ENCODE peak calls at places on chromosomes 11 and 22, in nine cellular contexts. M is K562, K is mammary epithelial cell, J is neural progenitor cell, X is MM.1S, Y is colonic mucosa, N is endodermal cell, G is H9, R is PC-3. V is an unnamed sample.

GRCh38 chr11:76604081-76604601 is 66.4 kb downstream of the LRRC32 start:
- DNase-seq in G (peak; percentile 20), J (no peak), R (no peak), K (no peak), X (no peak), N (peak; percentile 32), Y (peak; percentile 19), M (no peak), V (no peak)

GRCh38 chr11:14203392-14203791 is 155.6 kb downstream of the RRAS2 start:
- DNase-seq in Y (no peak), M (no peak), J (no peak), X (no peak), K (no peak), N (no peak), R (no peak), G (no peak), V (no peak)

GRCh38 chr11:68545796-68546195 is 85.2 kb downstream of the PPP6R3 start:
- DNase-seq in G (no peak), J (no peak), R (peak; percentile 60), K (peak; percentile 13), Y (no peak), M (no peak), X (no peak), N (no peak), V (no peak)

GRCh38 chr11:96863520-96863919 is 473.7 kb downstream of the JRKL start:
- DNase-seq in G (no peak), R (no peak), K (no peak), M (no peak), X (no peak), N (no peak), Y (no peak), J (no peak), V (no peak)

GRCh38 chr11:94322501-94322900 is 18.1 kb downstream of the IZUMO1R start:
- DNase-seq in M (no peak), R (no peak), Y (no peak), K (no peak), N (no peak), X (no peak), G (no peak), J (no peak), V (no peak)

GRCh38 chr22:44147821-44148574 is 32.7 kb upstream of the PARVG start:
- DNase-seq in N (peak; percentile 97), J (peak; percentile 66), Y (no peak), X (no peak), K (no peak), M (no peak), G (peak; percentile 94), R (no peak), V (peak; percentile 70)

GRCh38 chr22:50192825-50193204 is 7.1 kb downstream of the TRABD start:
- DNase-seq in M (no peak), N (no peak), J (no peak), Y (no peak), K (no peak), X (no peak), G (no peak), R (no peak), V (no peak)

GRCh38 chr11:125454047-125454446 is 42.0 kb downstream of the FEZ1 start:
- DNase-seq in G (no peak), R (no peak), N (peak; percentile 31), Y (no peak), J (no peak), K (no peak), X (no peak), M (peak; percentile 88), V (no peak)

GRCh38 chr22:30591191-30591587 is 521 bp downstream of the PES1 start:
- DNase-seq in N (no peak), K (no peak), G (no peak), R (no peak), Y (no peak), X (peak; percentile 10), M (no peak), J (no peak), V (peak; percentile 27)

GRCh38 chr11:13963169-13963948 is 836 bp downstream of the SPON1 start:
- DNase-seq in G (peak; percentile 49), R (no peak), N (peak; percentile 82), X (no peak), M (no peak), K (no peak), J (peak; percentile 66), Y (peak; percentile 64), V (peak; percentile 39)

GRCh38 chr11:99015634-99016454 is 4.9 kb upstream of the CNTN5 start:
- DNase-seq in X (peak; percentile 67), Y (no peak), K (peak; percentile 14), N (no peak), R (peak; percentile 74), G (no peak), M (peak; percentile 51), J (peak; percentile 67), V (peak; percentile 70)

GRCh38 chr11:106281455-106282173 is 204.2 kb downstream of the AASDHPPT start:
- DNase-seq in Y (no peak), K (peak; percentile 86), G (no peak), X (no peak), J (no peak), M (no peak), N (no peak), R (peak; percentile 98), V (peak; percentile 51)

GRCh38 chr11:130156108-130157022 is 3.2 kb upstream of the ST14 start:
- DNase-seq in G (no peak), R (peak; percentile 67), Y (peak; percentile 44), N (no peak), J (no peak), K (peak; percentile 40), X (no peak), M (peak; percentile 26), V (no peak)

GRCh38 chr11:96091476-96091875 is 167.6 kb upstream of the MTMR2 start:
- DNase-seq in Y (no peak), G (no peak), R (peak; percentile 68), N (no peak), K (no peak), M (no peak), J (no peak), X (no peak), V (no peak)

DNA sequence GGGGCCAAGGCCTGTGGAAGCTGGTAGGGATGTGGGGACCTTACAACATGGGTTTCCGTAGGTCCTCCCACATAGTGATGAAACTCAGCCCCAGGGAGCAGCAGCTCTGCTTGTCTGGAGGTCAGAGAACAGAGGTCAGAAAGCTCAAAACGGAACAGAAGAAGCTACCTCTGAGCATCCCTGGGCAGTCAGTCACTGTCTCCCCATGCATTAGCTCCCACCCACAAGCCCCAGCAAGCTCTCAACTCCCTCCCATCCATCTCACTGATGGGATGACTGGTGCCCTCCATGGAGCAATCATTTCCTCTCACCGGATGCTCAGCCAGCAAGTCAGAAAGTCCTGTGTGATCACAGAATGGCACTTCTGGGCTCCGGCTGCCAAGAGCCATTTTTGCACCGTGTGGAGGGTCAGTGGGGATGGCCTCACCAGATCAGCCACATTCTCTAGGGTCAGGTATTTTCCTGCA is 1.9 kb downstream of the TPP1 start:
- DNase-seq in Y (no peak), M (no peak), R (no peak), J (no peak), K (no peak), G (no peak), X (no peak), N (no peak), V (no peak)
- H3K27ac ChIP-seq in Y (peak overlapping the region; percentile 75), M (peak overlapping the region; percentile 86), R (no peak overlapping the region), J (no peak overlapping the region), K (no peak overlapping the region), G (no peak overlapping the region), X (no peak overlapping the region), N (no peak overlapping the region), V (no peak overlapping the region)

GRCh38 chr11:65425971-65426838 is 3.6 kb downstream of the NEAT1 start:
- DNase-seq in Y (no peak), N (no peak), M (peak; percentile 57), K (peak; percentile 84), X (peak; percentile 87), R (peak; percentile 89), J (no peak), G (no peak), V (peak; percentile 88)
- H3K9ac ChIP-seq in Y (peak overlapping the region; percentile 100), N (peak overlapping the region; percentile 98), M (peak overlapping the region; percentile 98), K (peak overlapping the region; percentile 99), X (peak overlapping the region; percentile 100), R (peak overlapping the region; percentile 97), J (no peak overlapping the region), G (no peak overlapping the region), V (peak overlapping the region; percentile 100)

GRCh38 chr11:100837294-100837693 is 150.2 kb downstream of the ARHGAP42 start:
- DNase-seq in M (no peak), K (no peak), R (peak; percentile 50), X (no peak), G (no peak), N (no peak), Y (no peak), J (no peak), V (no peak)
- TF ChIP-seq CTCF in M (no peak), K (no peak), R (no peak), X (no peak), G (no peak), N (no peak), Y (no peak), J (no peak), V (no peak)

DNA sequence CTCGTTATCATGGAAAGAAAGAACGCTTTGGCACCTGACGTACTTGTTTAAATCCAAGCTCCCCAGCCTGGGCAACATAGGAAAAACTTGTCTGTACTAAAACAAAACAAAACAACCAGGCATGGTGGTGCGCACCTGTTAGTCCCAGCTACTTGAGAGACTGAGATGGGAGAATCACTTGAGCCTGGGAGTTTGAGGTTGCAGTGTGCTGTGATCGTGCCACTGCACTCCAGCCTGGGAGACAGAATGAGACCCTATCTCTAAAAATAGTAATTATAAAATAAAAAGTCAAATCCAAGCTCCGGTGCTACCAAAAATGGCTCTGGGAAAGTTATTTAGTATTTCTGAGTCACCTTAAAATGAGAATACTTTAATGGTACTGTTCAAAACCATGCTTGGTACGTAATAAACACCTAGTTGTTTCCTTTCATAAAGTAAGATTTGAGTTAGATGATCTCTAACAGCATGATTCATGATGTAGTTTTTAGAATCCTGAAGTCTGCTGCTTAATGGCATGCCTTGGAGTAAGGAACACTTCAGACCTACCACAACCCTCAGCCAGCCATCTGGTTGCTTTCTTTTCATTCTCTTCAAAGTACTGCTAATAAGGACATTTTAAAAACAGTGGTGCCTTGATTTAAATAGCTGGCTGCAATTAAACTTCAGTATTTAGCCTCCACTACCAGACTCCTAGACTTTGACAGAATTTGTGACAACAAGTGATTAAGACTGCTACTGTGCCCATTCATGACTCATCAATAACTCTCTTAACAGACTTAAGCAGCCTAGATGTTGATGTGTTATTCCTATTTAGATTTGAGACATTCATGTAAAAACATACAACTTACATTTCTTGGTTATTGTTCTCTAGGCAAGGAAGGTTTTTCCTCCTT is 8.4 kb downstream of the PPME1 start:
- DNase-seq in J (no peak), G (no peak), R (peak; percentile 23), Y (no peak), K (peak; percentile 11), N (no peak), X (no peak), M (no peak), V (peak; percentile 62)
- H3K27ac ChIP-seq in J (no peak overlapping the region), G (no peak overlapping the region), R (no peak overlapping the region), Y (no peak overlapping the region), K (no peak overlapping the region), N (no peak overlapping the region), X (no peak overlapping the region), M (no peak overlapping the region), V (no peak overlapping the region)

GRCh38 chr11:3037041-3037944 is 19.9 kb downstream of the CARS1 start:
- DNase-seq in R (peak; percentile 77), N (peak; percentile 94), M (peak; percentile 81), K (peak; percentile 50), Y (peak; percentile 85), X (peak; percentile 53), G (peak; percentile 84), J (peak; percentile 93), V (peak; percentile 73)
- H3K9ac ChIP-seq in R (peak overlapping the region; percentile 59), N (no peak overlapping the region), M (no peak overlapping the region), K (no peak overlapping the region), Y (no peak overlapping the region), X (no peak overlapping the region), G (no peak overlapping the region), J (no peak overlapping the region), V (no peak overlapping the region)